ENCODE peak calls at places on chromosomes 13 and 19, in five cellular contexts. One of them, this sample, is unnamed.
A peak's percentile ranks its signal among the peaks of the same experiment; 100 is the strongest.

GRCh38 chr19:40193587-40193849 is 2.3 kb downstream of the MAP3K10 start:
- DNase-seq in breast epithelium: no peak
- DNase-seq in body of pancreas: no peak
- DNase-seq in testis: no peak
- DNase-seq in stomach: no peak
- DNase-seq in this sample: no peak

GRCh38 chr13:103288114-103288513 is 221.9 kb upstream of the SLC10A2 start:
- DNase-seq in breast epithelium: no peak
- DNase-seq in testis: no peak
- DNase-seq in body of pancreas: no peak
- DNase-seq in stomach: no peak
- DNase-seq in this sample: no peak

GRCh38 chr19:10817291-10818038 is 18.5 kb downstream of the TMED1 start:
- DNase-seq in body of pancreas: no peak
- DNase-seq in stomach: peak; percentile 33
- DNase-seq in testis: peak; percentile 61
- DNase-seq in breast epithelium: no peak
- DNase-seq in this sample: peak; percentile 33

GRCh38 chr13:35475960-35476943 is at the start of gene MAB21L1:
- DNase-seq in stomach: peak; percentile 38
- DNase-seq in testis: no peak
- DNase-seq in body of pancreas: no peak
- DNase-seq in breast epithelium: no peak
- DNase-seq in this sample: peak; percentile 81

GRCh38 chr19:35216833-35217707 is 11.5 kb downstream of the FAM187B start:
- DNase-seq in stomach: peak; percentile 60
- DNase-seq in body of pancreas: peak; percentile 22
- DNase-seq in breast epithelium: no peak
- DNase-seq in testis: peak; percentile 43
- DNase-seq in this sample: peak; percentile 22

GRCh38 chr13:21831654-21832324 is 160.9 kb downstream of the FGF9 start:
- DNase-seq in breast epithelium: no peak
- DNase-seq in testis: no peak
- DNase-seq in body of pancreas: no peak
- DNase-seq in stomach: no peak
- DNase-seq in this sample: no peak

GRCh38 chr13:108176685-108177274 is 38.6 kb downstream of the LIG4 start:
- DNase-seq in breast epithelium: no peak
- DNase-seq in body of pancreas: peak; percentile 45
- DNase-seq in stomach: peak; percentile 31
- DNase-seq in testis: peak; percentile 82
- DNase-seq in this sample: no peak

GRCh38 chr13:47216176-47216822 is 319.4 kb upstream of the HTR2A start:
- DNase-seq in body of pancreas: no peak
- DNase-seq in testis: no peak
- DNase-seq in stomach: no peak
- DNase-seq in breast epithelium: no peak
- DNase-seq in this sample: no peak

GRCh38 chr19:38834104-38834490 is 2.5 kb upstream of the ECH1 start:
- DNase-seq in breast epithelium: no peak
- DNase-seq in body of pancreas: no peak
- DNase-seq in testis: no peak
- DNase-seq in stomach: no peak
- DNase-seq in this sample: no peak

GRCh38 chr13:94620286-94620896 is 18.7 kb downstream of the GPR180 start:
- DNase-seq in breast epithelium: no peak
- DNase-seq in stomach: no peak
- DNase-seq in body of pancreas: no peak
- DNase-seq in testis: no peak
- DNase-seq in this sample: no peak

GRCh38 chr13:27028683-27029480 is 142.7 kb downstream of the USP12 start:
- DNase-seq in testis: no peak
- DNase-seq in stomach: no peak
- DNase-seq in breast epithelium: no peak
- DNase-seq in body of pancreas: no peak
- DNase-seq in this sample: no peak

GRCh38 chr13:111166882-111167281 is 51.8 kb downstream of the ARHGEF7 start:
- DNase-seq in stomach: no peak
- DNase-seq in breast epithelium: no peak
- DNase-seq in testis: no peak
- DNase-seq in body of pancreas: no peak
- DNase-seq in this sample: no peak

GRCh38 chr13:29707876-29708543 is 112.5 kb upstream of the SLC7A1 start:
- DNase-seq in testis: peak; percentile 52
- DNase-seq in stomach: peak; percentile 51
- DNase-seq in breast epithelium: no peak
- DNase-seq in body of pancreas: peak; percentile 55
- DNase-seq in this sample: no peak

GRCh38 chr13:114099918-114100445 is 32.4 kb downstream of the RASA3 start:
- DNase-seq in breast epithelium: peak; percentile 52
- DNase-seq in testis: no peak
- DNase-seq in stomach: no peak
- DNase-seq in body of pancreas: no peak
- DNase-seq in this sample: peak; percentile 35

GRCh38 chr13:34657716-34658115 is 284.4 kb upstream of the NBEA start:
- DNase-seq in breast epithelium: no peak
- DNase-seq in testis: no peak
- DNase-seq in body of pancreas: no peak
- DNase-seq in stomach: no peak
- DNase-seq in this sample: no peak

GRCh38 chr13:40979232-40979631 is 39.9 kb downstream of the ELF1 start:
- DNase-seq in stomach: no peak
- DNase-seq in breast epithelium: no peak
- DNase-seq in body of pancreas: no peak
- DNase-seq in testis: no peak
- DNase-seq in this sample: no peak

GRCh38 chr13:73417012-73417615 is 358.3 kb downstream of the KLF5 start:
- DNase-seq in breast epithelium: no peak
- DNase-seq in testis: peak; percentile 16
- DNase-seq in body of pancreas: peak; percentile 50
- DNase-seq in stomach: no peak
- DNase-seq in this sample: no peak

GRCh38 chr13:49657241-49657641 is 28.9 kb downstream of the ARL11 start:
- DNase-seq in stomach: no peak
- DNase-seq in breast epithelium: no peak
- DNase-seq in body of pancreas: no peak
- DNase-seq in testis: no peak
- DNase-seq in this sample: peak; percentile 54

GRCh38 chr13:106490177-106490576 is 45.3 kb downstream of the EFNB2 start:
- DNase-seq in testis: no peak
- DNase-seq in stomach: no peak
- DNase-seq in body of pancreas: no peak
- DNase-seq in breast epithelium: no peak
- DNase-seq in this sample: no peak

GRCh38 chr19:57321164-57321563 is 892 bp downstream of the ZNF543 start:
- DNase-seq in stomach: no peak
- DNase-seq in body of pancreas: no peak
- DNase-seq in breast epithelium: no peak
- DNase-seq in testis: no peak
- DNase-seq in this sample: no peak

GRCh38 chr19:57320180-57321084 is at the start of gene ZNF543:
- DNase-seq in body of pancreas: peak; percentile 90
- DNase-seq in testis: peak; percentile 98
- DNase-seq in stomach: peak; percentile 95
- DNase-seq in breast epithelium: peak; percentile 97
- DNase-seq in this sample: peak; percentile 94

GRCh38 chr19:57319869-57320179 is 448 bp upstream of the ZNF543 start:
- DNase-seq in breast epithelium: no peak
- DNase-seq in stomach: no peak
- DNase-seq in body of pancreas: no peak
- DNase-seq in testis: no peak
- DNase-seq in this sample: no peak

GRCh38 chr19:57314146-57314545 is 6.1 kb upstream of the ZNF543 start:
- DNase-seq in testis: no peak
- DNase-seq in stomach: no peak
- DNase-seq in breast epithelium: no peak
- DNase-seq in body of pancreas: no peak
- DNase-seq in this sample: no peak

GRCh38 chr19:57317503-57317902 is 2.8 kb upstream of the ZNF543 start:
- DNase-seq in body of pancreas: no peak
- DNase-seq in testis: no peak
- DNase-seq in breast epithelium: no peak
- DNase-seq in stomach: no peak
- DNase-seq in this sample: peak; percentile 38
- H3K4me3 ChIP-seq in body of pancreas: no peak overlapping the region
- H3K4me3 ChIP-seq in testis: no peak overlapping the region
- H3K4me3 ChIP-seq in breast epithelium: no peak overlapping the region
- H3K4me3 ChIP-seq in stomach: no peak overlapping the region
- H3K4me3 ChIP-seq in this sample: peak overlapping the region; percentile 47

GRCh38 chr13:32225494-32225931 is 89.7 kb downstream of the ZAR1L start:
- DNase-seq in stomach: no peak
- DNase-seq in body of pancreas: no peak
- DNase-seq in testis: no peak
- DNase-seq in breast epithelium: no peak
- DNase-seq in this sample: no peak
- H3K27ac ChIP-seq in stomach: no peak overlapping the region
- H3K27ac ChIP-seq in body of pancreas: no peak overlapping the region
- H3K27ac ChIP-seq in testis: no peak overlapping the region
- H3K27ac ChIP-seq in breast epithelium: no peak overlapping the region
- H3K27ac ChIP-seq in this sample: no peak overlapping the region

DNA sequence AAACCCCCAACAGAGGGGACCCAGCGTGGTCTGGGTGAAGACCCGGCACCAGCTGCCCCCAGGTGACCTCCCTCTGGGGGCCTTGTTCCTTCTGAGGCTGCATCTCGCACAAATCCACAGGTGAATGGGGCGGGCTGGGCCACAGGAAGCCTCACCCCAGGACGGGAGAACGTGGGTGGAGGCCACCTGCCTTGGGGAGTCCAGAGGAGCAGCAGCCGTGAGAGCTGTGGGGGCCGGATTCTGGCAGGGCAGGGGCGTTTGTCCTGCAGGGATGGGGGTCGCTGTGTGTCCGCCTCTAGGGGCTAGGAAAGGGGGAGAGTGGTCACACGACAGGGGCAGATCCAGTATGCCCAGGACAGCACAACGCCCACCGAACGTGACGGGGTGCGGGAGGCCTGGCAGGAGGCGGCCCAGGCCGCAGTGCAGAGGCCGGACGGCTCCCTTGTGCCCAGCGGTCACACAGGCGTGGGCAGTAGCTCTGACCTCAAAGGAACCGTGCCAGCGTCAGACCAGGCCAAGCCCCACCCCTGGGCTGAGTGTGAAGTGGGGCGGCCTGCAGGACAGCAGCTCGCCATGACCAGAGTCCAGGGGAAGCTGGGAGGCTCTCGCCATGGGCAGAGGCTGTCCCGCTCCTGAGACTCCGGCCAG is 6.6 kb downstream of the POLR2E start:
- DNase-seq in body of pancreas: no peak
- DNase-seq in stomach: peak; percentile 47
- DNase-seq in breast epithelium: no peak
- DNase-seq in testis: no peak
- DNase-seq in this sample: peak; percentile 29
- TF ChIP-seq POLR2A in body of pancreas: no peak
- TF ChIP-seq POLR2A in stomach: no peak
- TF ChIP-seq POLR2A in breast epithelium: no peak
- TF ChIP-seq POLR2A in testis: no peak
- TF ChIP-seq POLR2A in this sample: no peak

GRCh38 chr19:16320987-16321386 is 3.6 kb upstream of the KLF2 start:
- DNase-seq in stomach: no peak
- DNase-seq in testis: no peak
- DNase-seq in breast epithelium: no peak
- DNase-seq in body of pancreas: no peak
- DNase-seq in this sample: no peak

GRCh38 chr19:16316506-16316882 is 8.1 kb upstream of the KLF2 start:
- DNase-seq in breast epithelium: no peak
- DNase-seq in stomach: no peak
- DNase-seq in body of pancreas: no peak
- DNase-seq in testis: peak; percentile 42
- DNase-seq in this sample: no peak

GRCh38 chr19:16319466-16319865 is 5.2 kb upstream of the KLF2 start:
- DNase-seq in testis: no peak
- DNase-seq in body of pancreas: no peak
- DNase-seq in stomach: no peak
- DNase-seq in breast epithelium: no peak
- DNase-seq in this sample: no peak

GRCh38 chr19:16315825-16316505 is 8.7 kb upstream of the KLF2 start:
- DNase-seq in body of pancreas: no peak
- DNase-seq in breast epithelium: no peak
- DNase-seq in testis: peak; percentile 84
- DNase-seq in stomach: no peak
- DNase-seq in this sample: peak; percentile 52
- H3K4me3 ChIP-seq in body of pancreas: no peak overlapping the region
- H3K4me3 ChIP-seq in breast epithelium: no peak overlapping the region
- H3K4me3 ChIP-seq in testis: no peak overlapping the region
- H3K4me3 ChIP-seq in stomach: no peak overlapping the region
- H3K4me3 ChIP-seq in this sample: no peak overlapping the region

GRCh38 chr19:55301459-55302331 is 17.9 kb downstream of the BRSK1 start:
- DNase-seq in testis: peak; percentile 92
- DNase-seq in body of pancreas: peak; percentile 89
- DNase-seq in breast epithelium: peak; percentile 82
- DNase-seq in stomach: peak; percentile 91
- DNase-seq in this sample: peak; percentile 72
- H3K27ac ChIP-seq in testis: no peak overlapping the region
- H3K27ac ChIP-seq in body of pancreas: no peak overlapping the region
- H3K27ac ChIP-seq in breast epithelium: no peak overlapping the region
- H3K27ac ChIP-seq in stomach: peak overlapping the region; percentile 30
- H3K27ac ChIP-seq in this sample: no peak overlapping the region

DNA sequence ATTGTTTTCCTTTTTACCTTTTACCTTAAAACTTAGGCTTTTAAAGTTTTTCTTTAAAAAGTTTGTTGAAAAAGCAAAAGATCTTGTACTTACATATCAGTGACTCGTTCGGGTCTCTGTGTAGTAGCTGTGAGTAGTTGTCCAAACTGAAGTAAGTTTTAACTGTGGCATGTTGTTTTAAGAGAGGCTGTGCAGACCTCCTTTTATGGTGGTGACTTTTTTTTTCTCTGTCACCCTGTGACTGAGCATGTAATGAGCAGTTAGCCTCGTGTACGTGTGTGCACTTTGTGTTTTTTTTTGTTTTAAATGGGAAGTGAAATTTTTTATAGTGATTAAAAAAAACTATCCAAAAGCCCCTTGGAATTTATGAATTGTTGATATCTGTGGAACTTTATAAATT is at the start of gene GPR183:
- DNase-seq in testis: no peak
- DNase-seq in body of pancreas: no peak
- DNase-seq in breast epithelium: no peak
- DNase-seq in stomach: no peak
- DNase-seq in this sample: no peak
- TF ChIP-seq POLR2A in testis: no peak
- TF ChIP-seq POLR2A in body of pancreas: no peak
- TF ChIP-seq POLR2A in breast epithelium: no peak
- TF ChIP-seq POLR2A in stomach: peak; percentile 50
- TF ChIP-seq POLR2A in this sample: peak; percentile 27

DNA sequence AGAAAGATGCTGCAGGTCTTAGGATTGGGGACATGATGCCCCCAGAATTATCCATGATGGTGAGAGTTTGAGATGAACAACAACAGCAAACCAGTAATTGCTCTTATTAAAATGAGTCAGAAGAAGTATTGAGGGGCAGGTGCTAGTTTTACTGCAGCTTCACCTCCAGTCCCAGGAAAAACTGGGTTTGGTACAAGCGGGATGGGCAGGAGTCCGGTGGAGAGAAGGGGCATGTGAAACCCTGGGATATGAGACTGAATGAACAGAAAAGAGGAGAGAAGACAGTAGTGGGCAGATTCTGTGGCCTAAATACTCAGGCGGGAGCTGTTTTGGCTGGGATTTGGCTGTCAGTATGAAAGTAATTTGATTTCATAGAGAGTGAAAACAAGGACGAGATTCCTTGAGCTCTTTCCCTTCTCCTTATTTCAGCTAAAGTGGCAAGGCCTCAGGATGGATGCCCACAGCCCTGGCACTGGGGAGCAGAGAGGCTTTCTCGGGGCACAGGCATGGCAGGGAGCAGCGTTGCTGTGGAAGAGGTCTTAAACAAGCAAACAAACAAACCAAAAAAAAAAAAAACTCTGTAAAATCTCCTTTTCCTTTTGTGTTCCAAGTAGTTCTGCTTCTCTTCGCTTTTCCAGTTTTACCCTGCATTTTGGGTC is 30.7 kb downstream of the NFIX start:
- DNase-seq in testis: no peak
- DNase-seq in body of pancreas: no peak
- DNase-seq in stomach: no peak
- DNase-seq in breast epithelium: no peak
- DNase-seq in this sample: no peak
- H3K4me3 ChIP-seq in testis: no peak overlapping the region
- H3K4me3 ChIP-seq in body of pancreas: no peak overlapping the region
- H3K4me3 ChIP-seq in stomach: peak overlapping the region; percentile 38
- H3K4me3 ChIP-seq in breast epithelium: peak overlapping the region; percentile 53
- H3K4me3 ChIP-seq in this sample: peak overlapping the region; percentile 51